ENCODE peak calls at places on chromosomes 1 and 21, in nine cellular contexts. G, B, Q, H, U, F, S, C and D are unnamed samples.

GRCh38 chr21:38352536-38353219 is 95.9 kb downstream of the KCNJ15 start:
- DNase-seq in H (no peak), S (peak; percentile 47), U (no peak), B (peak; percentile 82), G (no peak), C (peak; percentile 83), F (peak; percentile 86), Q (peak; percentile 63), D (no peak)

GRCh38 chr1:41618066-41618825 is 133.8 kb upstream of the EDN2 start:
- DNase-seq in C (peak; percentile 80), S (peak; percentile 4), H (no peak), U (no peak), B (peak; percentile 64), F (peak; percentile 84), Q (no peak), G (peak; percentile 89), D (no peak)

GRCh38 chr1:116290085-116290670 is 82.9 kb upstream of the ATP1A1 start:
- DNase-seq in F (peak; percentile 98), B (no peak), G (no peak), S (no peak), C (no peak), H (no peak), Q (no peak), U (no peak), D (no peak)

GRCh38 chr1:10866314-10867091 is 70.1 kb upstream of the CASZ1 start:
- DNase-seq in U (no peak), Q (no peak), G (no peak), S (no peak), H (no peak), C (peak; percentile 9), F (peak; percentile 18), B (peak; percentile 5), D (no peak)

GRCh38 chr1:227915564-227916553 is 31.9 kb downstream of the WNT9A start:
- DNase-seq in H (no peak), U (no peak), B (no peak), F (peak; percentile 97), Q (no peak), C (no peak), G (peak; percentile 64), S (no peak), D (no peak)

GRCh38 chr1:116416854-116417513 is 43.9 kb downstream of the ATP1A1 start:
- DNase-seq in G (no peak), S (no peak), B (no peak), C (no peak), H (no peak), Q (no peak), U (no peak), F (no peak), D (no peak)

GRCh38 chr1:228108742-228109072 is 392 bp downstream of the MRPL55 start:
- DNase-seq in F (no peak), G (no peak), U (no peak), B (no peak), S (no peak), H (no peak), C (no peak), Q (no peak), D (no peak)

GRCh38 chr1:203265541-203265940 is 36.1 kb upstream of the CHIT1 start:
- DNase-seq in U (no peak), Q (no peak), C (no peak), S (no peak), G (no peak), F (no peak), B (no peak), H (no peak), D (no peak)

GRCh38 chr1:169928438-169929209 is 34.9 kb upstream of the SCYL3 start:
- DNase-seq in B (peak; percentile 77), F (peak; percentile 67), Q (no peak), S (no peak), H (no peak), C (peak; percentile 76), U (no peak), G (no peak), D (no peak)

GRCh38 chr1:83064589-83065242 is 934.2 kb downstream of the TTLL7 start:
- DNase-seq in G (no peak), F (no peak), C (no peak), U (no peak), S (no peak), B (no peak), Q (no peak), H (no peak), D (no peak)

GRCh38 chr1:220137006-220137794 is 43.3 kb downstream of the IARS2 start:
- DNase-seq in Q (no peak), B (peak; percentile 47), F (no peak), C (peak; percentile 65), H (no peak), G (no peak), U (no peak), S (no peak), D (no peak)

GRCh38 chr1:66733348-66734017 is 18.8 kb upstream of the DYNLT5 start:
- DNase-seq in C (no peak), Q (no peak), F (peak; percentile 37), S (no peak), G (no peak), B (no peak), U (no peak), H (no peak), D (no peak)

GRCh38 chr1:150150511-150151021 is 850 bp downstream of the PLEKHO1 start:
- DNase-seq in U (no peak), C (no peak), S (peak; percentile 34), H (no peak), G (peak; percentile 86), Q (no peak), B (no peak), F (no peak), D (no peak)

GRCh38 chr1:1116701-1117468 is 996 bp upstream of the C1orf159 start:
- DNase-seq in U (no peak), G (no peak), Q (peak; percentile 52), F (no peak), S (no peak), H (no peak), B (no peak), C (no peak), D (peak; percentile 44)

DNA sequence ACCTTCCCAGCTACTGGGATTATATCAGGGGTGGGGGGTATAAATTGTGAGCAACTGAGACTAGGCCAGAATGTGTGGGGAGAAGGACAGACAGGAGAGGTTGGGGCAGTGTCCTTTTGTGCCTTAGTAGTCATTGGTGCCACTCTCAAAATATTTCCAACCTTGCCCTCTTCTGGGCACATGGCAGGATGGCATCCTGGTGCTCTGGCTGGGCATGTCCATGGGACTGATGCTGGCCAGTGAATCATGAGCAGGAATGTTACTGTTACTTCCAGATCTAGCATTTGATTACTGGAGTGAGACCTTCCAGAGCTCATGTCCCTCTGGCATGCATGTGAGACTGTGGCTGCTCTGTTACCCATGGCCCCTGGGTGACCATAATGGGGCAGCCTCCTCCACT is 151.2 kb downstream of the MATN1 start:
- DNase-seq in G (no peak), S (no peak), B (no peak), H (no peak), Q (no peak), U (no peak), F (peak; percentile 21), C (no peak), D (no peak)
- TF ChIP-seq CTCF in G (no peak), S (no peak), B (no peak), H (no peak), Q (no peak), U (no peak), F (no peak), C (no peak), D (no peak)

DNA sequence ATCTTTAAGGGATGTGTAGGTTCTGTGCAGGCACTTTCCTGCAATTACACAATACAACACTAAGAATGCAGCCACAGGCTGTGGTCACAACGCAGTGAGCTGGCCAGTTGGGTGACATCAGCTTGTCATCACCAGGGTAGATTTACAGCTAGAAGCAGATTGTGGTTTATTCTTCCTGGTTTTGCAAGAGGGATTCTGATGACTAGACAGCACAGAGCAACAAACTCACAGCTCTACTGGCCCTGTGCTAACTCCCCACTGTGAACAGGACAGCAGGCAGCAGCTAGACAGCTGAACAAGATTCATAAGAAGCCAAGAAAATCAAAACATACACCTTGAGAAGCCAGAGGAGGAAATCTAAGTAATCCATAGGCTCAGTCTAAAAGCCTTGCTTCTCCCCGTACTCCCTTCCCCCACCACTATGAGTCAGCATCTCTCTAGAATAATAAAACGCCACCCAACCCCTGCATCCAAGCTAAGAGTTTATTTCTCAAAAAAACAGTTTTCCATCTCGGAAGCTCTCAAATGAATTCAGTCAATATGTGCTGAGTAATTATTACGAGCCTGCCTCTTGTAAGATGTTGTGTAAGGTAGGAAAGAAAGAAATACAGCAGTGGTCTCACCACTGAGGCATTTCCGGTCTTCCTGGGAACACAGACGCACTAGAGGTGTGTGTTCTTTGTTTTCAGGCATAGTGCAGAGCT is 162.8 kb downstream of the NTPCR start:
- DNase-seq in U (peak; percentile 100), C (peak; percentile 99), B (peak; percentile 100), F (peak; percentile 100), Q (peak; percentile 17), H (no peak), S (no peak), G (peak; percentile 84), D (peak; percentile 18)
- TF ChIP-seq CTCF in U (no peak), C (no peak), B (no peak), F (no peak), Q (no peak), H (no peak), S (no peak), G (no peak), D (no peak)

DNA sequence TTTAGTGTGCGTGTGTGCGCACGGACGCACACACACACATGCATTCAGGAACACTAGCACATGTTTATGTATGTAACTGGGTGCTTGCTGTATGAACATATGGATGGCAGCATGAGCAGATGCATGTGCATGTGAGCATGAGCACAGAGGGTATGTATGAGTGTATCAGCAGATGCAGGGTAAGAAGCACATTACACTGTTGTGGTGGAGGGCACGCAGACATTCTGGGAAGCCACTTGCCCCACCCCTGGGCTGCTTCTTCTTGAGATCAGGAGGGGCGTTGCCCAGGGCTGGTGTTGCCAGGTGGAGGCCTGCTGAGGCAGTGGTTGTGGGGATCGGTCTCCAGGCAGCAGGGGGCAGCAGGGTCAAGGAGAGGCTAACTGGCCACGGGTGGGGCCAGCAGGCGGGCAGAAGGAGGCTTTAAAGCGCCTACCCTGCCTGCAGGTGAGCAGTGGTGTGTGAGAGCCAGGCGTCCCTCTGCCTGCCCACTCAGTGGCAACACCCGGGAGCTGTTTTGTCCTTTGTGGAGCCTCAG is 3.9 kb upstream of the P3R3URF start:
- DNase-seq in U (no peak), Q (no peak), F (peak; percentile 85), B (no peak), H (no peak), S (no peak), G (peak; percentile 86), C (no peak), D (no peak)
- TF ChIP-seq CTCF in U (no peak), Q (peak; percentile 28), F (peak; percentile 68), B (no peak), H (no peak), S (peak; percentile 28), G (no peak), C (no peak), D (no peak)

DNA sequence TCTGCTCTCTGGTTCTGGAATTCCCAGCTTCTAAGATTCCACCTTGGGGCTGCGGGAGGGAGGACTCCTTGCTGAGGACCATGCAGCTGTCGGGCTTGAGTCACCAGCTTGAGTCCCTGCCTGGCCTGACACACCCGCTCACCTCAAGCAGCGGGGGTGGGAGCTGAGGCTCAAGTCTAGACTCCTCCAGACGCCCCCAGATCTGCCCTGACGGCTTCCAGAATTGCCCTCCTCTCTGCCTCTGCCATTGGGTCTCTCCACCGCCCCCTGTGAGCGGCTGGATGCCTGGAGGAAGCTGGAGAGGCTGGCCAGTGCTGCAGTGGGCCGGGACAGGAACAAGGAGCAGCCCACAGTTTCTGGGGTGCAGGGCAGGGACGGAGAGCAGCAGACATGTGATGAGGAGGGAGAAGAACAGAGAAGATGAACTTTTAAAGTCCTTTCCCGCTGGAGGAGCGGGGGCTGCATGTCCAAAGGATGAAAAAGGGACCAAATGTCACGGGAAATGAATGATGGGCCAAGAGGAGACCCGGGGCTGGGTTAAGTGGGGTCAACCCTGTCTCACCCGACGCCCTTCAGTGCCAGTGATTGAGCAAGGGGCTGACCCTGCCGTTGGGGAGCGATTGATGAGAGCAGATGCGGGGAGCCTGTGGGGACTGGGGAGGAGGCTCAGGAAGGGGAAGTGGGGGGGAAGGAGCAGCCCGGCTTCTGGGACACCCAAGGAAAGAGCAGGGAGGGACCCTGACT is 13.5 kb downstream of the CRABP2 start:
- DNase-seq in B (no peak), U (no peak), S (no peak), F (peak; percentile 69), Q (no peak), C (no peak), G (peak; percentile 63), H (no peak), D (no peak)
- TF ChIP-seq CTCF in B (peak; percentile 25), U (peak; percentile 45), S (peak; percentile 22), F (no peak), Q (no peak), C (no peak), G (no peak), H (no peak), D (no peak)